ENCODE peak calls at places on chromosome 5, in four cellular contexts. W is A673, U is Calu3, F is stromal cell of bone marrow. S is an unnamed sample.

GRCh38 chr5:160938532-160938931 is 86.5 kb upstream of the ATP10B start:
- DNase-seq in F (no peak), U (peak), W (no peak), S (peak)

GRCh38 chr5:73684691-73685090 is 58.7 kb downstream of the ARHGEF28 start:
- DNase-seq in F (no peak), W (no peak), U (no peak), S (no peak)

GRCh38 chr5:150394912-150395689 is 17.6 kb downstream of the CD74 start:
- DNase-seq in U (no peak), W (no peak), F (no peak), S (no peak)

GRCh38 chr5:112594060-112594850 is 143.4 kb upstream of the APC start:
- DNase-seq in W (peak), U (no peak), F (peak), S (no peak)

GRCh38 chr5:93423333-93423714 is 157.7 kb downstream of the NR2F1-AS1 start:
- DNase-seq in W (no peak), F (no peak), U (no peak), S (no peak)

GRCh38 chr5:178241688-178242231 is 9.2 kb upstream of the PHYKPL start:
- DNase-seq in W (no peak), F (no peak), U (no peak), S (no peak)

GRCh38 chr5:42715791-42716190 is 40.8 kb upstream of the CCDC152 start:
- DNase-seq in U (no peak), F (peak), W (no peak), S (no peak)

GRCh38 chr5:177988989-177989625 is 6.9 kb downstream of the PROP1 start:
- DNase-seq in U (no peak), W (no peak), F (no peak), S (no peak)

GRCh38 chr5:159912033-159912800 is 4.1 kb upstream of the ADRA1B start:
- DNase-seq in U (peak), W (no peak), F (peak), S (no peak)

S was measured in SJCRH30.